ENCODE peak calls at places on chromosomes 1 and 21, in eight cellular contexts. T, O, N, K, R, X, G and Y are unnamed samples.

GRCh38 chr21:31732538-31732864 is 583 bp upstream of the SCAF4 start:
- DNase-seq in T (no peak), O (no peak), N (no peak), K (no peak), R (no peak), X (no peak), G (no peak), Y (peak)

GRCh38 chr1:177567393-177567792 is 396.6 kb downstream of the BRINP2 start:
- DNase-seq in T (no peak), O (peak), N (no peak), K (peak), R (no peak), X (no peak), G (no peak), Y (peak)

GRCh38 chr1:37509181-37509580 is 5.4 kb downstream of the MEAF6 start:
- DNase-seq in T (no peak), O (peak), N (no peak), K (no peak), R (no peak), X (no peak), G (no peak), Y (no peak)

GRCh38 chr1:235018161-235018560 is 110.5 kb downstream of the TOMM20 start:
- DNase-seq in T (no peak), O (peak), N (no peak), K (peak), R (no peak), X (no peak), G (no peak), Y (no peak)

GRCh38 chr1:47696404-47696910 is 258.6 kb downstream of the FOXD2 start:
- DNase-seq in T (no peak), O (no peak), N (no peak), K (no peak), R (no peak), X (no peak), G (no peak), Y (no peak)

GRCh38 chr1:59595774-59596173 is 219.0 kb upstream of the HOOK1 start:
- DNase-seq in T (no peak), O (no peak), N (no peak), K (peak), R (no peak), X (no peak), G (no peak), Y (no peak)

GRCh38 chr1:111281411-111281810 is 9.2 kb upstream of the CHIA start:
- DNase-seq in T (no peak), O (no peak), N (no peak), K (no peak), R (no peak), X (no peak), G (no peak), Y (no peak)

GRCh38 chr21:17848228-17848627 is 29.1 kb upstream of the C21orf91 start:
- DNase-seq in T (no peak), O (peak), N (no peak), K (peak), R (no peak), X (no peak), G (no peak), Y (no peak)

GRCh38 chr1:208533746-208534603 is 289.8 kb upstream of the PLXNA2 start:
- DNase-seq in T (no peak), O (no peak), N (no peak), K (no peak), R (no peak), X (no peak), G (no peak), Y (no peak)

GRCh38 chr21:44039828-44040227 is 27.7 kb downstream of the TRAPPC10 start:
- DNase-seq in T (no peak), O (no peak), N (no peak), K (no peak), R (no peak), X (no peak), G (no peak), Y (no peak)

GRCh38 chr1:246151796-246152434 is 355.2 kb downstream of the SMYD3 start:
- DNase-seq in T (no peak), O (no peak), N (no peak), K (no peak), R (no peak), X (no peak), G (no peak), Y (no peak)

GRCh38 chr1:59521456-59521855 is 224.6 kb downstream of the FGGY start:
- DNase-seq in T (no peak), O (peak), N (no peak), K (no peak), R (no peak), X (no peak), G (no peak), Y (no peak)